ENCODE peak calls at places on chromosomes 5 and 9, in six cellular contexts. M is SK-N-SH, I is HCT116, G is HepG2, U is GM12878, C is K562. F is an unnamed sample.

GRCh38 chr5:155728146-155728856 is 598.7 kb upstream of the SGCD start:
- DNase-seq in G (no peak), I (no peak), M (peak), C (no peak), U (no peak), F (no peak)

GRCh38 chr9:126496781-126497667 is 116.7 kb upstream of the LMX1B start:
- DNase-seq in C (no peak), I (no peak), U (no peak), M (no peak), G (no peak), F (no peak)

GRCh38 chr9:14910178-14910805 is at the start of gene FREM1:
- DNase-seq in U (no peak), G (peak), M (peak), C (no peak), I (no peak), F (no peak)

GRCh38 chr5:15518786-15519185 is 18.8 kb downstream of the FBXL7 start:
- DNase-seq in U (no peak), I (no peak), M (no peak), G (no peak), C (no peak), F (no peak)

GRCh38 chr9:129026442-129027223 is 1.5 kb downstream of the SH3GLB2 start:
- DNase-seq in C (peak), U (no peak), M (peak), I (no peak), G (peak), F (no peak)

GRCh38 chr5:41347569-41347968 is 134.2 kb upstream of the C6 start:
- DNase-seq in U (no peak), M (no peak), G (no peak), I (no peak), C (no peak), F (no peak)

GRCh38 chr5:33409435-33410146 is 31.2 kb upstream of the TARS1 start:
- DNase-seq in U (no peak), M (peak), C (no peak), G (peak), I (no peak), F (no peak)

GRCh38 chr5:36602711-36603321 is 3.6 kb upstream of the SLC1A3 start:
- DNase-seq in M (no peak), I (peak), C (no peak), U (no peak), G (no peak), F (no peak)

GRCh38 chr5:76402251-76402879 is 720 bp upstream of the IQGAP2 start:
- DNase-seq in I (no peak), C (peak), M (peak), U (peak), G (peak), F (no peak)

GRCh38 chr5:6900828-6901227 is 187.6 kb downstream of the TENT4A start:
- DNase-seq in M (no peak), C (no peak), G (peak), I (no peak), U (no peak), F (no peak)

GRCh38 chr9:99340281-99340680 is 118.2 kb downstream of the SEC61B start:
- DNase-seq in M (no peak), G (no peak), I (no peak), C (no peak), U (no peak), F (no peak)

GRCh38 chr5:83564069-83564749 is 92.7 kb downstream of the VCAN start:
- DNase-seq in G (peak), M (peak), U (no peak), I (peak), C (peak), F (peak)

GRCh38 chr5:80919678-80920196 is 40.4 kb upstream of the RASGRF2 start:
- DNase-seq in M (no peak), C (no peak), I (no peak), U (no peak), G (no peak), F (no peak)

DNA sequence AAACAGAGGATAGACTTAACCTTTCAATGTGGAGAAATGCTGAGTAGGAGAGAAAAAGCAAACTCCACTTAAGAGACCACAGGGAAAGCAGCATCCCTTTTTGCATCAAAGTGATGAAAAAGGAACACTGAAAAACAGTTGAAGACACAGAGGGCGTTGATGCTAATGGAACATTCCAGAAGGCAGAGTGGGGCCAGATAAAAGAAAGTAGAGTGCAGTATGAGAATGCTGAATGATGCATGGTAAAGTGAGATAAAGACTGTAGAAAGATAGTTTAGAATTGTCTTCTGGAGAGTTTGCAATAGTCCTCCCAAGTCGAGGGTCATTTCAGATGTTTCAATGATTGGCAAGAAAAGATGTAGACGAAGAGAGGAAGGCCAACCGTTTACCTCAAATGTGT is 574.3 kb downstream of the PRR16 start:
- DNase-seq in G (no peak), I (no peak), M (no peak), C (no peak), U (no peak), F (no peak)
- TF ChIP-seq SIN3A in G (no peak), I (no peak), M (no peak), C (no peak), U (no peak), F (no peak)

GRCh38 chr5:67350185-67350584 is 153.6 kb upstream of the CD180 start:
- DNase-seq in U (no peak), G (no peak), C (no peak), I (no peak), M (no peak), F (no peak)
- TF ChIP-seq REST in U (no peak), G (no peak), C (no peak), I (no peak), M (no peak), F (no peak)

GRCh38 chr5:115418788-115419187 is 122.3 kb upstream of the CCDC112 start:
- DNase-seq in I (no peak), G (no peak), C (no peak), M (no peak), U (no peak), F (no peak)

GRCh38 chr5:115419794-115420585 is 123.5 kb upstream of the CCDC112 start:
- DNase-seq in M (no peak), C (no peak), G (no peak), I (peak), U (no peak), F (no peak)

GRCh38 chr5:115417076-115417475 is 120.6 kb upstream of the CCDC112 start:
- DNase-seq in U (no peak), G (no peak), I (no peak), M (no peak), C (no peak), F (no peak)

GRCh38 chr5:115415143-115415491 is 118.7 kb upstream of the CCDC112 start:
- DNase-seq in I (peak), U (no peak), M (no peak), C (no peak), G (peak), F (peak)

GRCh38 chr5:115414406-115415142 is 118.1 kb upstream of the CCDC112 start:
- DNase-seq in I (no peak), G (no peak), U (no peak), C (no peak), M (no peak), F (no peak)
- TF ChIP-seq SIN3A in I (no peak), G (no peak), U (no peak), C (no peak), M (no peak), F (no peak)

GRCh38 chr5:58042933-58043606 is 416.8 kb downstream of the PLK2 start:
- DNase-seq in C (peak), U (no peak), I (no peak), M (no peak), G (no peak), F (no peak)
- TF ChIP-seq REST in C (no peak), U (no peak), I (no peak), M (no peak), G (no peak), F (no peak)

DNA sequence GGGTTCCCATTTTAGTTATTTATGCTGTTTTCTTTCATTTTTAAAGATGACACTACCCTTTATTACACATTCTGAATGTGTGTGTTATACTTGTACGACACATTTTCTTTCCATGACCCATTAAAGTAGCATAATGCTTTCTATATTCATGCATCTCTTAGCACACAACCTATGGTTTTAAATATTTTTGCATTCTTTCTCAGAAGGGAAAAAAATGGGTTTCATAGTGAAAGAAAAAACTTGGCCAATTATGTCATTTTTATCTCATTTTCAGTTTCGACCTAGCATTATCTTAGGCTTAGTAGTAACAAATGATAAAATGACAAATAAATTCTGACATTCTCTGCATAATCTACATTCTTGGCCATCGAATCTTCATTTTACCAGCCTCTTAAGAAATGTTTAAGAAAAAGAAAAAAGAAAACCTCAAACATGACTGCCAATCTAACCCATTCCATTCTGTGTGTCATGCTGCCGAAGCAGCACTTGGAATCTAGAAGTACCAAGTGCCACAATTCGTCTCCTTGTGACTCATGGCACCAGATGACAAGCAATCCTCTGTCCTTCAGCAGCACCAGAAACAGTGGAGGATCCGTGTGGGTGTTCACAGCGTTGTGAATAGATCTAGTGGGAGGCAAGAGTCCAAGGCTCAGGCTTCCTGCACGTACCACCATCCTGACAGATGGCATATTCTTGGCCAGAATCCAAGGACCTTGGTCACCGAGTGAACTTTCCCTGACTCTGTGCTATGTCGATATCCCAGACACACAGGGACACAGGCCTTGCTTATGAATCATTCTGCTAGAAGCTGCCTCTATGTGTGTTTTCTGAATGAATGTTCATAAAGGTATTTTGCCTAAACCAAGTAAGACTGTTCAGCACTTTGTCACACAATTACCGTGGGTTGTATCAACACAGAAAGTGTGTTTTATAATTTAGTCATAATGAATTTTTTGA is 502.7 kb downstream of the NR2F1-AS1 start:
- DNase-seq in G (peak), C (no peak), U (peak), I (peak), M (peak), F (peak)
- TF ChIP-seq SIN3A in G (no peak), C (no peak), U (no peak), I (peak), M (peak), F (peak)

GRCh38 chr9:136690841-136691261 is 3.6 kb upstream of the AGPAT2 start:
- DNase-seq in M (no peak), C (no peak), I (no peak), G (no peak), U (no peak), F (no peak)
- TF ChIP-seq REST in M (no peak), C (no peak), I (no peak), G (no peak), U (no peak), F (no peak)

DNA sequence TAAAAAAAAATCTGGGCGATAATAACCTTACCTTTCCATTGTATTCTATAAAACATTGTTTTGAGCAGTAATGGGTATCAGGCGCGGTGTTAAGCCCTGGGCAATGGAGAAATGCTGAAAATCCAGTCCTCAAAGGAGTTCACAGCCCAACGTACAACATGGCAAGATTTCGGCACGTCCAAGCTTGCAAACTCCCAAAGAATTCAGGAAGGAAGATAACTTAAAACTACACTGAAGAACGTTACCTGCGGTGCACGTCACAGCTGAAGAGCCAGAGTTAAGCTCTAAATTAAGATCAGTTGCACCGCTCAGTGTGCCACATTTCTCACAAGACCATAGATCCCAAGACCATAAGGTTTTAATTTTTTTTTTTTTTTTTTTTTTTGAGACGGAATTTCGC is 942 bp downstream of the ALDH7A1 start:
- DNase-seq in U (no peak), I (no peak), M (no peak), C (no peak), G (no peak), F (peak)
- TF ChIP-seq SIN3A in U (no peak), I (no peak), M (no peak), C (no peak), G (no peak), F (no peak)